ENCODE peak calls at places on chromosomes 5 and 9, in six cellular contexts. Q is HTR-8/SVneo; H is lower lobe of right lung; V is stimulated activated CD8-positive, alpha-beta memory T cell treated with anti-CD3 and anti-CD28 coated beads, Interleukin-2, amount 100 ng/mL, for 1 hour; T is neural crest cell; E is cardiac fibroblast. D is an unnamed sample.

GRCh38 chr5:35924950-35925722 is 13.3 kb downstream of the CAPSL start:
- DNase-seq in Q (peak), H (peak), V (peak), T (peak), E (peak), D (peak)

GRCh38 chr9:94097788-94098413 is 13.6 kb downstream of the PTPDC1 start:
- DNase-seq in Q (peak), H (no peak), V (no peak), T (no peak), E (peak), D (peak)

GRCh38 chr5:81856948-81857928 is 106.3 kb upstream of the SSBP2 start:
- DNase-seq in Q (no peak), H (peak), V (no peak), T (no peak), E (peak), D (peak)

GRCh38 chr5:160030631-160031377 is 21.9 kb downstream of the TTC1 start:
- DNase-seq in Q (no peak), H (no peak), V (no peak), T (no peak), E (no peak), D (no peak)

GRCh38 chr5:150266807-150267408 is 22.7 kb downstream of the CAMK2A start:
- DNase-seq in Q (no peak), H (no peak), V (no peak), T (no peak), E (no peak), D (no peak)

GRCh38 chr9:14025741-14026140 is 288.2 kb downstream of the NFIB start:
- DNase-seq in Q (no peak), H (no peak), V (no peak), T (no peak), E (no peak), D (no peak)

GRCh38 chr5:77882670-77883257 is 106.6 kb upstream of the TBCA start:
- DNase-seq in Q (no peak), H (no peak), V (no peak), T (no peak), E (peak), D (no peak)

GRCh38 chr9:1025131-1025530 is 25.0 kb upstream of the DMRT2 start:
- DNase-seq in Q (no peak), H (no peak), V (no peak), T (no peak), E (no peak), D (no peak)

GRCh38 chr9:89310486-89311345 is at the start of gene CKS2:
- DNase-seq in Q (peak), H (peak), V (peak), T (peak), E (peak), D (peak)

GRCh38 chr5:9166202-9167147 is 379.4 kb downstream of the SEMA5A start:
- DNase-seq in Q (no peak), H (no peak), V (no peak), T (no peak), E (no peak), D (peak)

GRCh38 chr5:57243286-57244137 is 69.7 kb downstream of the GPBP1 start:
- DNase-seq in Q (no peak), H (no peak), V (no peak), T (no peak), E (no peak), D (no peak)

GRCh38 chr5:147645172-147645571 is 135.3 kb upstream of the DPYSL3 start:
- DNase-seq in Q (no peak), H (no peak), V (no peak), T (no peak), E (no peak), D (no peak)

GRCh38 chr5:104793452-104794120 is 1231.0 kb upstream of the NUDT12 start:
- DNase-seq in Q (no peak), H (no peak), V (no peak), T (no peak), E (no peak), D (no peak)

GRCh38 chr9:93116049-93116961 is 17.7 kb downstream of the NINJ1 start:
- DNase-seq in Q (peak), H (peak), V (no peak), T (no peak), E (peak), D (no peak)

GRCh38 chr5:83540783-83541182 is 69.2 kb downstream of the VCAN start:
- DNase-seq in Q (no peak), H (no peak), V (no peak), T (no peak), E (no peak), D (no peak)

GRCh38 chr9:71680189-71680983 is 87.9 kb downstream of the CEMIP2 start:
- DNase-seq in Q (peak), H (no peak), V (no peak), T (no peak), E (peak), D (no peak)

GRCh38 chr5:27007121-27007520 is 31.3 kb downstream of the CDH9 start:
- DNase-seq in Q (no peak), H (no peak), V (no peak), T (no peak), E (no peak), D (no peak)

GRCh38 chr9:130895481-130896232 is 955 bp downstream of the QRFP start:
- DNase-seq in Q (no peak), H (no peak), V (no peak), T (no peak), E (no peak), D (no peak)

GRCh38 chr9:21974542-21975409 is 19.4 kb downstream of the CDKN2A start:
- DNase-seq in Q (peak), H (no peak), V (no peak), T (no peak), E (peak), D (no peak)

GRCh38 chr5:160835818-160836528 is 16.0 kb downstream of the ATP10B start:
- DNase-seq in Q (no peak), H (no peak), V (no peak), T (no peak), E (no peak), D (no peak)

GRCh38 chr5:144778546-144778945 is 607.9 kb downstream of the KCTD16 start:
- DNase-seq in Q (no peak), H (no peak), V (no peak), T (no peak), E (peak), D (no peak)

GRCh38 chr9:82560457-82560904 is 502.5 kb downstream of the RASEF start:
- DNase-seq in Q (no peak), H (peak), V (no peak), T (no peak), E (no peak), D (no peak)

GRCh38 chr9:101397746-101398334 is 578 bp downstream of the MRPL50 start:
- DNase-seq in Q (no peak), H (no peak), V (no peak), T (no peak), E (no peak), D (no peak)

GRCh38 chr5:132788508-132788907 is 11.5 kb upstream of the SEPTIN8 start:
- DNase-seq in Q (no peak), H (no peak), V (no peak), T (no peak), E (no peak), D (no peak)

GRCh38 chr5:15951550-15951949 is 228.0 kb downstream of the MARCHF11 start:
- DNase-seq in Q (no peak), H (no peak), V (no peak), T (no peak), E (no peak), D (no peak)

GRCh38 chr5:159343295-159344094 is 13.2 kb upstream of the IL12B start:
- DNase-seq in Q (no peak), H (no peak), V (no peak), T (no peak), E (peak), D (no peak)

GRCh38 chr5:32499261-32499660 is 54.7 kb upstream of the ZFR start:
- DNase-seq in Q (no peak), H (no peak), V (no peak), T (no peak), E (no peak), D (no peak)

GRCh38 chr9:99118782-99119466 is 14.0 kb downstream of the TGFBR1 start:
- DNase-seq in Q (no peak), H (no peak), V (peak), T (no peak), E (no peak), D (no peak)